ENCODE peak calls at places on chromosomes 5 and 9, in ten cellular contexts. One of them, this sample, is unnamed.

GRCh38 chr9:122468735-122469134 is 9.0 kb downstream of the OR1J1 start:
- DNase-seq in globus pallidus: no peak
- DNase-seq in NCI-H2081: no peak
- DNase-seq in right atrium auricular region: no peak
- DNase-seq in T1000: no peak
- DNase-seq in NAMALWA: no peak
- DNase-seq in choroid plexus epithelial cell: peak
- DNase-seq in activated CD8-positive, alpha-beta memory T cell treated with anti-CD3 and anti-CD28 coated beads for 1 hour: no peak
- DNase-seq in activated CD4-positive, alpha-beta memory T cell treated with anti-CD3 and anti-CD28 coated beads for 36 hours: no peak
- DNase-seq in endodermal cell: no peak
- DNase-seq in this sample: no peak

GRCh38 chr9:131618071-131618479 is 72.8 kb downstream of the PRRT1B start:
- DNase-seq in right atrium auricular region: peak
- DNase-seq in activated CD8-positive, alpha-beta memory T cell treated with anti-CD3 and anti-CD28 coated beads for 1 hour: no peak
- DNase-seq in globus pallidus: no peak
- DNase-seq in activated CD4-positive, alpha-beta memory T cell treated with anti-CD3 and anti-CD28 coated beads for 36 hours: no peak
- DNase-seq in endodermal cell: no peak
- DNase-seq in choroid plexus epithelial cell: no peak
- DNase-seq in NAMALWA: no peak
- DNase-seq in T1000: no peak
- DNase-seq in NCI-H2081: peak
- DNase-seq in this sample: no peak

GRCh38 chr5:74056789-74057164 is 430.8 kb downstream of the ARHGEF28 start:
- DNase-seq in globus pallidus: no peak
- DNase-seq in endodermal cell: peak
- DNase-seq in NAMALWA: peak
- DNase-seq in NCI-H2081: no peak
- DNase-seq in T1000: no peak
- DNase-seq in choroid plexus epithelial cell: peak
- DNase-seq in right atrium auricular region: no peak
- DNase-seq in activated CD8-positive, alpha-beta memory T cell treated with anti-CD3 and anti-CD28 coated beads for 1 hour: no peak
- DNase-seq in activated CD4-positive, alpha-beta memory T cell treated with anti-CD3 and anti-CD28 coated beads for 36 hours: no peak
- DNase-seq in this sample: peak

GRCh38 chr5:172453986-172454354 is 355 bp downstream of the SH3PXD2B start:
- DNase-seq in NAMALWA: no peak
- DNase-seq in right atrium auricular region: no peak
- DNase-seq in NCI-H2081: peak
- DNase-seq in activated CD4-positive, alpha-beta memory T cell treated with anti-CD3 and anti-CD28 coated beads for 36 hours: no peak
- DNase-seq in activated CD8-positive, alpha-beta memory T cell treated with anti-CD3 and anti-CD28 coated beads for 1 hour: no peak
- DNase-seq in globus pallidus: peak
- DNase-seq in endodermal cell: peak
- DNase-seq in T1000: no peak
- DNase-seq in choroid plexus epithelial cell: no peak
- DNase-seq in this sample: no peak

GRCh38 chr5:151082274-151082902 is 1.6 kb upstream of the TNIP1 start:
- DNase-seq in endodermal cell: peak
- DNase-seq in globus pallidus: no peak
- DNase-seq in right atrium auricular region: no peak
- DNase-seq in activated CD4-positive, alpha-beta memory T cell treated with anti-CD3 and anti-CD28 coated beads for 36 hours: no peak
- DNase-seq in NAMALWA: peak
- DNase-seq in activated CD8-positive, alpha-beta memory T cell treated with anti-CD3 and anti-CD28 coated beads for 1 hour: no peak
- DNase-seq in choroid plexus epithelial cell: peak
- DNase-seq in NCI-H2081: no peak
- DNase-seq in T1000: no peak
- DNase-seq in this sample: peak

GRCh38 chr5:149073217-149073616 is 10.4 kb upstream of the SH3TC2 start:
- DNase-seq in right atrium auricular region: no peak
- DNase-seq in activated CD4-positive, alpha-beta memory T cell treated with anti-CD3 and anti-CD28 coated beads for 36 hours: no peak
- DNase-seq in globus pallidus: no peak
- DNase-seq in T1000: no peak
- DNase-seq in choroid plexus epithelial cell: no peak
- DNase-seq in NCI-H2081: no peak
- DNase-seq in endodermal cell: no peak
- DNase-seq in activated CD8-positive, alpha-beta memory T cell treated with anti-CD3 and anti-CD28 coated beads for 1 hour: no peak
- DNase-seq in NAMALWA: no peak
- DNase-seq in this sample: no peak

GRCh38 chr5:95843733-95844223 is 21.3 kb upstream of the GLRX start:
- DNase-seq in activated CD4-positive, alpha-beta memory T cell treated with anti-CD3 and anti-CD28 coated beads for 36 hours: no peak
- DNase-seq in NAMALWA: no peak
- DNase-seq in choroid plexus epithelial cell: peak
- DNase-seq in endodermal cell: peak
- DNase-seq in T1000: no peak
- DNase-seq in NCI-H2081: no peak
- DNase-seq in activated CD8-positive, alpha-beta memory T cell treated with anti-CD3 and anti-CD28 coated beads for 1 hour: no peak
- DNase-seq in right atrium auricular region: peak
- DNase-seq in globus pallidus: no peak
- DNase-seq in this sample: peak

GRCh38 chr5:71782771-71783770 is 64.0 kb downstream of the CARTPT start:
- DNase-seq in activated CD4-positive, alpha-beta memory T cell treated with anti-CD3 and anti-CD28 coated beads for 36 hours: peak
- DNase-seq in right atrium auricular region: peak
- DNase-seq in T1000: no peak
- DNase-seq in choroid plexus epithelial cell: peak
- DNase-seq in endodermal cell: peak
- DNase-seq in NAMALWA: peak
- DNase-seq in NCI-H2081: peak
- DNase-seq in globus pallidus: peak
- DNase-seq in activated CD8-positive, alpha-beta memory T cell treated with anti-CD3 and anti-CD28 coated beads for 1 hour: no peak
- DNase-seq in this sample: peak

GRCh38 chr9:125932012-125932411 is 184.8 kb downstream of the PBX3 start:
- DNase-seq in choroid plexus epithelial cell: peak
- DNase-seq in endodermal cell: no peak
- DNase-seq in T1000: peak
- DNase-seq in NCI-H2081: no peak
- DNase-seq in activated CD8-positive, alpha-beta memory T cell treated with anti-CD3 and anti-CD28 coated beads for 1 hour: no peak
- DNase-seq in right atrium auricular region: peak
- DNase-seq in globus pallidus: peak
- DNase-seq in NAMALWA: no peak
- DNase-seq in activated CD4-positive, alpha-beta memory T cell treated with anti-CD3 and anti-CD28 coated beads for 36 hours: no peak
- DNase-seq in this sample: no peak

GRCh38 chr5:154162475-154163217 is 27.9 kb upstream of the GALNT10 start:
- DNase-seq in NAMALWA: no peak
- DNase-seq in NCI-H2081: no peak
- DNase-seq in choroid plexus epithelial cell: no peak
- DNase-seq in right atrium auricular region: no peak
- DNase-seq in endodermal cell: peak
- DNase-seq in globus pallidus: no peak
- DNase-seq in T1000: no peak
- DNase-seq in activated CD4-positive, alpha-beta memory T cell treated with anti-CD3 and anti-CD28 coated beads for 36 hours: no peak
- DNase-seq in activated CD8-positive, alpha-beta memory T cell treated with anti-CD3 and anti-CD28 coated beads for 1 hour: no peak
- DNase-seq in this sample: no peak

GRCh38 chr5:10250804-10251276 is 760 bp downstream of the CCT5 start:
- DNase-seq in globus pallidus: no peak
- DNase-seq in activated CD8-positive, alpha-beta memory T cell treated with anti-CD3 and anti-CD28 coated beads for 1 hour: no peak
- DNase-seq in activated CD4-positive, alpha-beta memory T cell treated with anti-CD3 and anti-CD28 coated beads for 36 hours: peak
- DNase-seq in NAMALWA: peak
- DNase-seq in choroid plexus epithelial cell: peak
- DNase-seq in endodermal cell: no peak
- DNase-seq in right atrium auricular region: no peak
- DNase-seq in NCI-H2081: no peak
- DNase-seq in T1000: no peak
- DNase-seq in this sample: peak

GRCh38 chr9:12972608-12973589 is 198.1 kb downstream of the LURAP1L start:
- DNase-seq in T1000: no peak
- DNase-seq in activated CD4-positive, alpha-beta memory T cell treated with anti-CD3 and anti-CD28 coated beads for 36 hours: no peak
- DNase-seq in globus pallidus: peak
- DNase-seq in NCI-H2081: no peak
- DNase-seq in activated CD8-positive, alpha-beta memory T cell treated with anti-CD3 and anti-CD28 coated beads for 1 hour: no peak
- DNase-seq in right atrium auricular region: no peak
- DNase-seq in NAMALWA: no peak
- DNase-seq in choroid plexus epithelial cell: no peak
- DNase-seq in endodermal cell: no peak
- DNase-seq in this sample: peak

GRCh38 chr5:132739232-132739631 is 1.9 kb upstream of the KIF3A start:
- DNase-seq in globus pallidus: no peak
- DNase-seq in right atrium auricular region: no peak
- DNase-seq in NAMALWA: no peak
- DNase-seq in choroid plexus epithelial cell: no peak
- DNase-seq in activated CD8-positive, alpha-beta memory T cell treated with anti-CD3 and anti-CD28 coated beads for 1 hour: no peak
- DNase-seq in activated CD4-positive, alpha-beta memory T cell treated with anti-CD3 and anti-CD28 coated beads for 36 hours: no peak
- DNase-seq in T1000: no peak
- DNase-seq in endodermal cell: no peak
- DNase-seq in NCI-H2081: no peak
- DNase-seq in this sample: no peak

GRCh38 chr5:117077142-117077541 is 502.5 kb upstream of the SEMA6A start:
- DNase-seq in endodermal cell: no peak
- DNase-seq in NAMALWA: peak
- DNase-seq in right atrium auricular region: no peak
- DNase-seq in T1000: no peak
- DNase-seq in NCI-H2081: no peak
- DNase-seq in globus pallidus: no peak
- DNase-seq in choroid plexus epithelial cell: peak
- DNase-seq in activated CD8-positive, alpha-beta memory T cell treated with anti-CD3 and anti-CD28 coated beads for 1 hour: no peak
- DNase-seq in activated CD4-positive, alpha-beta memory T cell treated with anti-CD3 and anti-CD28 coated beads for 36 hours: no peak
- DNase-seq in this sample: peak

GRCh38 chr5:128199104-128199503 is 115.5 kb downstream of the SLC12A2 start:
- DNase-seq in T1000: no peak
- DNase-seq in activated CD8-positive, alpha-beta memory T cell treated with anti-CD3 and anti-CD28 coated beads for 1 hour: no peak
- DNase-seq in endodermal cell: no peak
- DNase-seq in NCI-H2081: no peak
- DNase-seq in globus pallidus: no peak
- DNase-seq in choroid plexus epithelial cell: peak
- DNase-seq in NAMALWA: no peak
- DNase-seq in right atrium auricular region: no peak
- DNase-seq in activated CD4-positive, alpha-beta memory T cell treated with anti-CD3 and anti-CD28 coated beads for 36 hours: no peak
- DNase-seq in this sample: no peak

GRCh38 chr5:35319231-35320002 is 89.1 kb upstream of the PRLR start:
- DNase-seq in right atrium auricular region: peak
- DNase-seq in activated CD8-positive, alpha-beta memory T cell treated with anti-CD3 and anti-CD28 coated beads for 1 hour: no peak
- DNase-seq in T1000: peak
- DNase-seq in NCI-H2081: no peak
- DNase-seq in endodermal cell: no peak
- DNase-seq in activated CD4-positive, alpha-beta memory T cell treated with anti-CD3 and anti-CD28 coated beads for 36 hours: peak
- DNase-seq in choroid plexus epithelial cell: peak
- DNase-seq in NAMALWA: peak
- DNase-seq in globus pallidus: peak
- DNase-seq in this sample: peak

GRCh38 chr5:40291338-40291737 is 388.4 kb upstream of the PTGER4 start:
- DNase-seq in choroid plexus epithelial cell: peak
- DNase-seq in activated CD4-positive, alpha-beta memory T cell treated with anti-CD3 and anti-CD28 coated beads for 36 hours: no peak
- DNase-seq in NAMALWA: no peak
- DNase-seq in NCI-H2081: no peak
- DNase-seq in endodermal cell: no peak
- DNase-seq in globus pallidus: no peak
- DNase-seq in T1000: no peak
- DNase-seq in right atrium auricular region: no peak
- DNase-seq in activated CD8-positive, alpha-beta memory T cell treated with anti-CD3 and anti-CD28 coated beads for 1 hour: no peak
- DNase-seq in this sample: no peak

GRCh38 chr5:140261403-140262171 is 41.3 kb downstream of the PFDN1 start:
- DNase-seq in right atrium auricular region: peak
- DNase-seq in choroid plexus epithelial cell: peak
- DNase-seq in activated CD8-positive, alpha-beta memory T cell treated with anti-CD3 and anti-CD28 coated beads for 1 hour: no peak
- DNase-seq in endodermal cell: no peak
- DNase-seq in T1000: peak
- DNase-seq in globus pallidus: peak
- DNase-seq in NAMALWA: no peak
- DNase-seq in activated CD4-positive, alpha-beta memory T cell treated with anti-CD3 and anti-CD28 coated beads for 36 hours: peak
- DNase-seq in NCI-H2081: no peak
- DNase-seq in this sample: peak

GRCh38 chr5:179267671-179268071 is 77.6 kb downstream of the ADAMTS2 start:
- DNase-seq in T1000: no peak
- DNase-seq in right atrium auricular region: peak
- DNase-seq in NAMALWA: no peak
- DNase-seq in activated CD4-positive, alpha-beta memory T cell treated with anti-CD3 and anti-CD28 coated beads for 36 hours: peak
- DNase-seq in endodermal cell: peak
- DNase-seq in activated CD8-positive, alpha-beta memory T cell treated with anti-CD3 and anti-CD28 coated beads for 1 hour: no peak
- DNase-seq in NCI-H2081: no peak
- DNase-seq in globus pallidus: no peak
- DNase-seq in choroid plexus epithelial cell: no peak
- DNase-seq in this sample: no peak

GRCh38 chr9:95008151-95008771 is 281.8 kb downstream of the AOPEP start:
- DNase-seq in globus pallidus: no peak
- DNase-seq in choroid plexus epithelial cell: peak
- DNase-seq in NAMALWA: no peak
- DNase-seq in activated CD8-positive, alpha-beta memory T cell treated with anti-CD3 and anti-CD28 coated beads for 1 hour: no peak
- DNase-seq in endodermal cell: no peak
- DNase-seq in activated CD4-positive, alpha-beta memory T cell treated with anti-CD3 and anti-CD28 coated beads for 36 hours: peak
- DNase-seq in T1000: no peak
- DNase-seq in right atrium auricular region: no peak
- DNase-seq in NCI-H2081: no peak
- DNase-seq in this sample: no peak

GRCh38 chr5:34817558-34818351 is 21.2 kb upstream of the TTC23L start:
- DNase-seq in NCI-H2081: no peak
- DNase-seq in right atrium auricular region: no peak
- DNase-seq in NAMALWA: no peak
- DNase-seq in choroid plexus epithelial cell: peak
- DNase-seq in activated CD8-positive, alpha-beta memory T cell treated with anti-CD3 and anti-CD28 coated beads for 1 hour: no peak
- DNase-seq in globus pallidus: no peak
- DNase-seq in activated CD4-positive, alpha-beta memory T cell treated with anti-CD3 and anti-CD28 coated beads for 36 hours: no peak
- DNase-seq in T1000: no peak
- DNase-seq in endodermal cell: no peak
- DNase-seq in this sample: peak

GRCh38 chr9:15714746-15715145 is 161.9 kb downstream of the CCDC171 start:
- DNase-seq in NAMALWA: no peak
- DNase-seq in endodermal cell: no peak
- DNase-seq in T1000: no peak
- DNase-seq in activated CD8-positive, alpha-beta memory T cell treated with anti-CD3 and anti-CD28 coated beads for 1 hour: no peak
- DNase-seq in choroid plexus epithelial cell: no peak
- DNase-seq in right atrium auricular region: no peak
- DNase-seq in activated CD4-positive, alpha-beta memory T cell treated with anti-CD3 and anti-CD28 coated beads for 36 hours: no peak
- DNase-seq in globus pallidus: no peak
- DNase-seq in NCI-H2081: no peak
- DNase-seq in this sample: peak

GRCh38 chr5:93421498-93421897 is 159.5 kb downstream of the NR2F1-AS1 start:
- DNase-seq in T1000: no peak
- DNase-seq in choroid plexus epithelial cell: no peak
- DNase-seq in activated CD8-positive, alpha-beta memory T cell treated with anti-CD3 and anti-CD28 coated beads for 1 hour: no peak
- DNase-seq in NAMALWA: no peak
- DNase-seq in activated CD4-positive, alpha-beta memory T cell treated with anti-CD3 and anti-CD28 coated beads for 36 hours: no peak
- DNase-seq in right atrium auricular region: no peak
- DNase-seq in endodermal cell: peak
- DNase-seq in globus pallidus: peak
- DNase-seq in NCI-H2081: no peak
- DNase-seq in this sample: no peak

GRCh38 chr5:180156141-180156540 is 52.9 kb downstream of the RASGEF1C start:
- DNase-seq in endodermal cell: peak
- DNase-seq in right atrium auricular region: peak
- DNase-seq in activated CD8-positive, alpha-beta memory T cell treated with anti-CD3 and anti-CD28 coated beads for 1 hour: no peak
- DNase-seq in T1000: no peak
- DNase-seq in NAMALWA: no peak
- DNase-seq in globus pallidus: no peak
- DNase-seq in NCI-H2081: no peak
- DNase-seq in choroid plexus epithelial cell: no peak
- DNase-seq in activated CD4-positive, alpha-beta memory T cell treated with anti-CD3 and anti-CD28 coated beads for 36 hours: no peak
- DNase-seq in this sample: no peak